ENCODE peak calls at places on chromosome 2, in four cellular contexts. N is hepatocyte, B is PC-9, X is GM23338. Q is an unnamed sample. For H3K9me2 and H3K36me3, the result is how much of the 10 kb centered on the place peaks cover.

GRCh38 chr2:192016265-192016664 is 169.4 kb upstream of the CAVIN2 start:
- DNase-seq in N (no peak), B (no peak), X (no peak), Q (peak)

GRCh38 chr2:80068068-80068467 is 236.5 kb downstream of the LRRTM1 start:
- DNase-seq in B (no peak), N (no peak), X (no peak), Q (no peak)

GRCh38 chr2:6526093-6526824 is 339.4 kb downstream of the CMPK2 start:
- DNase-seq in N (peak), X (peak), B (no peak), Q (peak)

GRCh38 chr2:24354899-24355298 is 5.4 kb downstream of the ITSN2 start:
- DNase-seq in X (no peak), N (no peak), B (no peak), Q (no peak)

GRCh38 chr2:229780856-229781773 is 66.8 kb upstream of the DNER start:
- DNase-seq in X (peak), B (peak), N (peak), Q (peak)

GRCh38 chr2:228771306-228771705 is 499.8 kb downstream of the PID1 start:
- DNase-seq in N (no peak), B (no peak), X (no peak), Q (no peak)

GRCh38 chr2:33298233-33298632 is 178.2 kb upstream of the RASGRP3 start:
- DNase-seq in B (no peak), N (no peak), X (no peak), Q (peak)

GRCh38 chr2:100524331-100524730 is 38.5 kb upstream of the PDCL3 start:
- DNase-seq in X (no peak), B (no peak), N (no peak), Q (peak)

GRCh38 chr2:46979611-46980010 is 64.0 kb upstream of the MCFD2 start:
- DNase-seq in N (no peak), B (no peak), X (no peak), Q (no peak)

GRCh38 chr2:181953773-181954537 is 31.7 kb upstream of the PPP1R1C start:
- DNase-seq in B (peak), X (peak), N (peak), Q (peak)

GRCh38 chr2:165086337-165086736 is 117.5 kb downstream of the SCN3A start:
- DNase-seq in N (no peak), X (no peak), B (no peak), Q (no peak)

GRCh38 chr2:126786765-126787164 is 111.9 kb upstream of the TEX51 start:
- DNase-seq in X (no peak), N (no peak), B (no peak), Q (no peak)

GRCh38 chr2:239587311-239587731 is 186.5 kb upstream of the HDAC4 start:
- DNase-seq in B (no peak), X (no peak), N (no peak), Q (no peak)

GRCh38 chr2:119826370-119826961 is 66.7 kb downstream of the PTPN4 start:
- DNase-seq in B (no peak), X (peak), N (peak), Q (peak)

GRCh38 chr2:36060133-36060532 is 295.4 kb upstream of the CRIM1 start:
- DNase-seq in X (no peak), B (no peak), N (no peak), Q (no peak)

GRCh38 chr2:133315280-133315679 is 253.0 kb downstream of the NCKAP5 start:
- DNase-seq in X (no peak), B (no peak), N (no peak), Q (no peak)

GRCh38 chr2:219483451-219484342 is 15.0 kb upstream of the GMPPA start:
- DNase-seq in B (no peak), N (no peak), X (peak), Q (no peak)

GRCh38 chr2:9248363-9248762 is 41.8 kb downstream of the ASAP2 start:
- DNase-seq in X (no peak), N (no peak), B (no peak), Q (no peak)

GRCh38 chr2:118387509-118387908 is 299.2 kb downstream of the INSIG2 start:
- DNase-seq in N (no peak), X (no peak), B (no peak), Q (peak)

GRCh38 chr2:230956827-230957755 is 32.0 kb upstream of the GPR55 start:
- DNase-seq in B (peak), X (peak), N (peak), Q (peak)

GRCh38 chr2:204505946-204506345 is 39.3 kb upstream of the PARD3B start:
- DNase-seq in N (no peak), X (no peak), B (no peak), Q (peak)

GRCh38 chr2:160516547-160517365 is 23.1 kb upstream of the RBMS1 start:
- DNase-seq in N (peak), X (no peak), B (no peak), Q (peak)

GRCh38 chr2:55134316-55134706 is 84.1 kb upstream of the RTN4 start:
- DNase-seq in N (no peak), X (no peak), B (no peak), Q (no peak)

GRCh38 chr2:108323619-108324018 is 34.9 kb downstream of the SULT1C2 start:
- DNase-seq in B (no peak), N (no peak), X (no peak), Q (peak)

GRCh38 chr2:41610501-41611242 is 437.1 kb upstream of the PKDCC start:
- DNase-seq in X (no peak), N (peak), B (no peak), Q (no peak)

GRCh38 chr2:128162266-128162665 is 71.3 kb downstream of the UGGT1 start:
- DNase-seq in X (no peak), N (no peak), B (no peak), Q (no peak)

GRCh38 chr2:88003074-88003755 is 13.1 kb downstream of the RNU2-63P start:
- DNase-seq in B (no peak), N (peak), X (peak), Q (no peak)

GRCh38 chr2:33727361-33728032 is 128.4 kb upstream of the FAM98A start:
- DNase-seq in X (no peak), B (no peak), N (no peak), Q (no peak)

DNA sequence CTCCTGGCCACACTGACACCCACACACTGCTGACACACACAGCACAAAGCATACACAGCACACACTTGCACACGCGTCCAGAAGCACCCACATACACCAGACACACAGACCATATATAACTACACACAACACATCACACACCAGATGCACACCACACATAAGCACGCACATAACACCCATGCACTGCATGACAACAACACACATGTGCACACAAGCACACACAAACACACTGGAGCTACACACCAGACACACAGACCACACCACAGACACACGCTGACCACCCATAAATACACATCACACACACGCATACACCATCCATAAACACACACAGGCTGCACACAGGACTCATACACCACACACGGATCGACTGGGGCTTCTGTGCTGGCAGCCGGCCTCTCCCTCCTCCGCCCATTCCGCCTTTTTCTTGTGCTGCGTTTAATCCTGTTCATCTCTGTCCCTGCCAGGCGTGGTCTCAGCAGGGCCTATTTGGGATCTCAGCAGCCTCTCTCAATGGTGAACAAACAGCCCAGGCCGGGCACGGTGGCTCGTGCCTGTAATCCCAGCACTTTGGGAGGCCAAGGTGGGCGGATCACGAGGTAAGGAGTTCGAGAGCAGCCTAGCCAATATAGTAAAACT is 396.9 kb upstream of the MYT1L start:
- DNase-seq in X (no peak), N (no peak), B (no peak), Q (no peak)
- H3K9me2 ChIP-seq in X (under half), N (under half), B (under half), Q (under half)

GRCh38 chr2:237384672-237385020 is 29.3 kb downstream of the COL6A3 start:
- DNase-seq in B (no peak), X (no peak), N (no peak), Q (no peak)

GRCh38 chr2:237378650-237379049 is 35.3 kb downstream of the COL6A3 start:
- DNase-seq in N (no peak), X (no peak), B (no peak), Q (no peak)

GRCh38 chr2:237379636-237380035 is 34.3 kb downstream of the COL6A3 start:
- DNase-seq in N (no peak), B (no peak), X (no peak), Q (no peak)

GRCh38 chr2:237383991-237384671 is 29.8 kb downstream of the COL6A3 start:
- DNase-seq in X (no peak), B (no peak), N (peak), Q (no peak)

GRCh38 chr2:237380768-237381167 is 33.2 kb downstream of the COL6A3 start:
- DNase-seq in N (no peak), X (no peak), B (no peak), Q (no peak)
- H3K36me3 ChIP-seq in N (under half), X (under half), B (under half), Q (under half)

DNA sequence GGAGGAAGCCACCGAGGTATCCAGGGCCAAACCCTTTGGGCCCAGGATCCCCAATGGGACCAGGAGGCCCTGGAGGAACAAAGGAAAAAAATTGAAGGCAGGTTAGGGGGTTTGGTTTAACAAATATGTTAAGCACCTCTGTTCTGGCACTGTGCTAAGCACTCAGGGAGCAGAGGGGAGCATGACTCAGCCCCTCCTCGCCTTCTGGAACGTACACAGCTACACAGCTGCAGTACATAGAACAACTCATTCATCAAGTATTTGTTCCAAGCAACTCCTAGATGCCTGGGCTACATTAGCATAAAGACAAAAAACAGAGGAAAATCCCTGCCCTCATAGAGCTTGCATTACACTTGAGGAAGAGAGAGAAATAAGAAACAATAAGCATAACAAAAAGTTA is 153.6 kb downstream of the COL4A4 start:
- DNase-seq in X (no peak), B (no peak), N (no peak), Q (peak)
- H3K9me2 ChIP-seq in X (under half), B (under half), N (under half), Q (under half)

DNA sequence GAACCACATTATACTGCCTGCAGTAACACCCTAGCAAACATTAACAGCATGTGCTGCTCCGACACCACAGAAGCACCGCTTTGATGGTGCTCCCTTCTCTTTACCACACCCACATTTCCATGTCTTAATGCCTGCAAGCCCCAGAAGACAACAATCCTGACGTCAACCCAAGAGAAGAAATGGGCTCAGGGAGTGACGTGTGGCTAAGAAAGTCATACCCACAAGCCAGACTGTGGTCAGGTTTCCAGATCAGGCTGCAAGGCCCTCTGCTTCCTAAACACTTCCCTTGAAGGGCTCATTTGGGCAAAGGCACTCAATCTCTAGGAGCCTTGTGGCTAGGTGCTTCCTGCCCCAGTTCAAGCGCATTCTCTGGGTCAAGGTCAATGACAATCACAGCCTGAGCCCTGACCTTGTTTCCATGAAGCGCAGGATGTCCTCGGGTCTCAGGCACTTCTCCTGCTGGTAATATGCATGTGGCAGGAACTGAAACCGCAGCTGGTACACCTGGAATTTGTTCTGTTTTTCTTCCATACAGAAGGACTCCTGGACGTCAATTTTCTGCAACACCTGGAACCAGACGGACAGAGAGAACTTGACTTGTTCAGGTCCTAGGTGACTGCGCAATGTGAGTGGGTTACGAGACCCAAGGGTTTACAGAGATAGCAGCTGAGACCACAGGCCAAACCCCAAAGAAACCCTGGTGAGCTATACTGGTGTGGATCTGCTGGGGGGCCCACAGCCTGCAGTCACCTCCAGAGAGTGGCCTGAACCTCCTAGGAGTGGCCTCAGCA is 67.2 kb downstream of the POLR1A start:
- DNase-seq in N (no peak), X (no peak), B (no peak), Q (no peak)
- H3K36me3 ChIP-seq in N (under half), X (under half), B (under half), Q (half or more)

DNA sequence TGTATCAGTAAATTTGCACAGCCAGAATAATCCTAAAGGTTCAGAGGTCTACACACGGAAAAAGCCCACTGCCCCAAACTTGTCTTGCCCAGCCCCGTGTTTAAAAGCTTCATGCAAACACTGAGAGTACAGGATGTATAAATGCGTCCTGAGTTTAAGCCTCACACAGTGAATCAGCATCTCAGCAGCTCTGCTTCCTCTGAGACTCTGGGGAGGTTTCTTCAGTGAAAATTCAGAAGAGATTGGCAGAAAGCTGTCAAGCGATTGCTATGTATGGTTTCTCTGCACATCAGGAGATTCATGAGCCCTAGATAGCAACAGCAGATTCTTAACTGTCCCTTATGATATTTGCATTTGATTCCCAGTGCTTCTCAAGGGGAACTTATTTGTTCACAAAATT is 27.1 kb downstream of the CRACDL start:
- DNase-seq in N (no peak), B (no peak), X (no peak), Q (peak)
- H3K9me2 ChIP-seq in N (under half), B (under half), X (under half), Q (under half)

Q was measured in PC-3.